ENCODE peak calls at places on chromosome 18, in nine cellular contexts. B is RWPE1; L is renal cortical epithelial cell; E is cardiac fibroblast; R is small intestine; Z is fibroblast of the conjunctiva; J is Kasumi-1; H is activated naive CD4-positive, alpha-beta T cell treated with anti-CD3 and anti-CD28 coated beads, Interleukin-2, amount 50 U/mL, for 16 hours; D is suprapubic skin. I is an unnamed sample.
A peak's percentile ranks its signal among the peaks of the same experiment; 100 is the strongest.

GRCh38 chr18:21443776-21444464 is 156.6 kb downstream of the ESCO1 start:
- DNase-seq in H (no peak), E (no peak), Z (no peak), B (no peak), R (no peak), D (no peak), L (peak; percentile 44), J (no peak), I (no peak)

GRCh38 chr18:23357992-23358594 is 95.0 kb upstream of the RIOK3 start:
- DNase-seq in R (peak; percentile 66), Z (no peak), E (peak; percentile 76), B (no peak), L (no peak), H (no peak), D (no peak), J (no peak), I (peak; percentile 33)

GRCh38 chr18:34723143-34723542 is 13.0 kb downstream of the DTNA start:
- DNase-seq in Z (no peak), R (no peak), D (no peak), J (no peak), L (no peak), H (no peak), E (peak; percentile 8), B (no peak), I (no peak)

GRCh38 chr18:3612315-3612714 is 162.3 kb downstream of the TGIF1 start:
- DNase-seq in R (no peak), D (peak; percentile 8), B (no peak), J (no peak), H (no peak), E (no peak), Z (peak; percentile 54), L (no peak), I (no peak)

GRCh38 chr18:9105420-9105819 is 2.9 kb downstream of the NDUFV2 start:
- DNase-seq in R (no peak), L (no peak), H (no peak), Z (no peak), J (no peak), D (no peak), E (no peak), B (no peak), I (no peak)

GRCh38 chr18:73168171-73168570 is 300.4 kb upstream of the NETO1 start:
- DNase-seq in Z (no peak), R (no peak), D (no peak), H (no peak), B (no peak), J (no peak), L (peak; percentile 76), E (no peak), I (no peak)

GRCh38 chr18:598053-598665 is 1.4 kb downstream of the CLUL1 start:
- DNase-seq in D (no peak), R (no peak), Z (no peak), L (no peak), B (no peak), H (no peak), E (no peak), J (no peak), I (no peak)

GRCh38 chr18:12242658-12243260 is 11.4 kb upstream of the CIDEA start:
- DNase-seq in H (no peak), B (no peak), D (no peak), E (no peak), R (no peak), J (no peak), L (no peak), Z (no peak), I (no peak)

GRCh38 chr18:63763831-63764600 is 11.2 kb upstream of the SERPINB7 start:
- DNase-seq in B (no peak), E (no peak), J (no peak), Z (no peak), L (no peak), R (no peak), D (no peak), H (no peak), I (peak; percentile 24)

GRCh38 chr18:75063615-75064512 is 145.1 kb downstream of the PTGR3 start:
- DNase-seq in E (no peak), Z (no peak), B (no peak), R (no peak), D (no peak), L (no peak), J (no peak), H (no peak), I (no peak)

GRCh38 chr18:69401475-69402218 is 959 bp downstream of the DOK6 start:
- DNase-seq in R (no peak), Z (no peak), B (no peak), D (no peak), L (no peak), J (no peak), E (peak; percentile 32), H (no peak), I (peak; percentile 26)

GRCh38 chr18:58192519-58192918 is 148.5 kb downstream of the NEDD4L start:
- DNase-seq in Z (no peak), E (no peak), J (no peak), B (no peak), H (no peak), R (no peak), D (no peak), L (no peak), I (no peak)

GRCh38 chr18:47931707-47932103 is 1.2 kb upstream of the SMAD2 start:
- DNase-seq in E (peak; percentile 35), J (peak; percentile 86), R (peak; percentile 8), H (peak; percentile 20), L (peak; percentile 42), Z (no peak), D (no peak), B (no peak), I (no peak)

GRCh38 chr18:3726241-3726951 is 276.4 kb downstream of the TGIF1 start:
- DNase-seq in H (no peak), R (no peak), D (no peak), B (no peak), E (no peak), Z (no peak), L (peak; percentile 33), J (peak; percentile 39), I (no peak)

GRCh38 chr18:48330016-48330991 is 78.9 kb downstream of the ZBTB7C start:
- DNase-seq in B (peak; percentile 79), E (peak; percentile 72), H (no peak), Z (peak; percentile 29), D (no peak), R (no peak), J (no peak), L (peak; percentile 96), I (peak; percentile 73)

GRCh38 chr18:59902993-59903610 is 3.3 kb downstream of the PMAIP1 start:
- DNase-seq in E (no peak), J (no peak), L (no peak), D (no peak), Z (no peak), B (no peak), H (no peak), R (no peak), I (no peak)

GRCh38 chr18:61882296-61883004 is 10.4 kb downstream of the RNF152 start:
- DNase-seq in L (no peak), B (no peak), H (no peak), J (no peak), Z (no peak), D (no peak), E (no peak), R (no peak), I (peak; percentile 38)

GRCh38 chr18:22451796-22452195 is 34.1 kb upstream of the CTAGE1 start:
- DNase-seq in E (no peak), L (no peak), R (no peak), B (no peak), D (no peak), J (no peak), H (no peak), Z (no peak), I (no peak)

GRCh38 chr18:35851286-35851967 is 121.1 kb upstream of the RMP24 start:
- DNase-seq in J (no peak), L (no peak), B (no peak), R (no peak), D (no peak), H (no peak), Z (no peak), E (no peak), I (no peak)

GRCh38 chr18:3305933-3306332 is 44.0 kb downstream of the MYL12B start:
- DNase-seq in E (peak; percentile 75), L (no peak), B (peak; percentile 74), Z (no peak), J (peak; percentile 60), D (no peak), H (no peak), R (no peak), I (peak; percentile 51)

GRCh38 chr18:22113144-22113813 is 56.1 kb upstream of the GATA6 start:
- DNase-seq in R (peak; percentile 61), J (no peak), B (no peak), D (no peak), L (no peak), E (no peak), Z (no peak), H (no peak), I (no peak)

GRCh38 chr18:50853863-50854271 is 25.1 kb upstream of the ME2 start:
- DNase-seq in R (peak; percentile 98), D (no peak), B (peak; percentile 38), L (peak; percentile 92), J (no peak), E (peak; percentile 76), H (no peak), Z (no peak), I (peak; percentile 72)

GRCh38 chr18:10418836-10419235 is 35.6 kb upstream of the APCDD1 start:
- DNase-seq in E (no peak), H (no peak), D (no peak), R (no peak), L (no peak), Z (no peak), J (no peak), B (no peak), I (no peak)

GRCh38 chr18:48663931-48664847 is 125.4 kb downstream of the CTIF start:
- DNase-seq in E (peak; percentile 61), J (peak; percentile 40), R (peak; percentile 69), L (peak; percentile 20), B (peak; percentile 41), D (no peak), H (peak; percentile 43), Z (no peak), I (peak; percentile 61)

GRCh38 chr18:51355841-51356240 is 158.4 kb upstream of the MEX3C start:
- DNase-seq in J (no peak), B (no peak), L (no peak), Z (no peak), H (no peak), R (no peak), E (no peak), D (no peak), I (no peak)

GRCh38 chr18:78448106-78448505 is 531.5 kb upstream of the SALL3 start:
- DNase-seq in L (no peak), J (no peak), R (peak; percentile 66), D (no peak), H (no peak), Z (no peak), B (no peak), E (no peak), I (no peak)

GRCh38 chr18:77023115-77023782 is 109.3 kb downstream of the MBP start:
- DNase-seq in Z (no peak), H (no peak), D (no peak), B (no peak), R (no peak), E (no peak), L (no peak), J (no peak), I (no peak)

I was measured in fibroblast of the aortic adventitia.